ENCODE peak calls at places on chromosomes 1 and 21, in eight cellular contexts. One of them, this sample, is unnamed.

GRCh38 chr1:228336308-228337030 is 70.2 kb downstream of the TRIM11 start:
- DNase-seq in prostate gland: no peak
- DNase-seq in uterus: no peak
- DNase-seq in GM12878: no peak
- DNase-seq in transverse colon: peak; percentile 2
- DNase-seq in stomach: no peak
- DNase-seq in osteoblast: peak; percentile 95
- DNase-seq in upper lobe of left lung: peak; percentile 14
- DNase-seq in this sample: no peak

GRCh38 chr1:204377800-204378608 is 18.3 kb upstream of the PLEKHA6 start:
- DNase-seq in prostate gland: peak; percentile 48
- DNase-seq in uterus: no peak
- DNase-seq in GM12878: no peak
- DNase-seq in transverse colon: peak; percentile 80
- DNase-seq in stomach: peak; percentile 77
- DNase-seq in osteoblast: no peak
- DNase-seq in upper lobe of left lung: peak; percentile 57
- DNase-seq in this sample: no peak

GRCh38 chr1:240962086-240962485 is 350.1 kb upstream of the GREM2 start:
- DNase-seq in prostate gland: no peak
- DNase-seq in uterus: no peak
- DNase-seq in GM12878: no peak
- DNase-seq in transverse colon: no peak
- DNase-seq in stomach: no peak
- DNase-seq in osteoblast: no peak
- DNase-seq in upper lobe of left lung: no peak
- DNase-seq in this sample: no peak

GRCh38 chr1:226526801-226527595 is 21.6 kb upstream of the STUM start:
- DNase-seq in prostate gland: no peak
- DNase-seq in uterus: peak; percentile 78
- DNase-seq in GM12878: no peak
- DNase-seq in transverse colon: peak; percentile 17
- DNase-seq in stomach: peak; percentile 53
- DNase-seq in osteoblast: no peak
- DNase-seq in upper lobe of left lung: no peak
- DNase-seq in this sample: no peak

GRCh38 chr1:47325530-47325929 is 8.1 kb upstream of the CMPK1 start:
- DNase-seq in prostate gland: no peak
- DNase-seq in uterus: no peak
- DNase-seq in GM12878: no peak
- DNase-seq in transverse colon: no peak
- DNase-seq in stomach: no peak
- DNase-seq in osteoblast: no peak
- DNase-seq in upper lobe of left lung: no peak
- DNase-seq in this sample: no peak

GRCh38 chr1:53616927-53617326 is 122.0 kb downstream of the GLIS1 start:
- DNase-seq in prostate gland: no peak
- DNase-seq in uterus: no peak
- DNase-seq in GM12878: no peak
- DNase-seq in transverse colon: no peak
- DNase-seq in stomach: peak; percentile 16
- DNase-seq in osteoblast: peak; percentile 44
- DNase-seq in upper lobe of left lung: peak; percentile 7
- DNase-seq in this sample: no peak

GRCh38 chr1:12654004-12654567 is 10.2 kb downstream of the AADACL4 start:
- DNase-seq in prostate gland: no peak
- DNase-seq in uterus: no peak
- DNase-seq in GM12878: no peak
- DNase-seq in transverse colon: no peak
- DNase-seq in stomach: no peak
- DNase-seq in osteoblast: peak; percentile 76
- DNase-seq in upper lobe of left lung: no peak
- DNase-seq in this sample: no peak

GRCh38 chr1:198109316-198109715 is 47.5 kb upstream of the NEK7 start:
- DNase-seq in prostate gland: no peak
- DNase-seq in uterus: no peak
- DNase-seq in GM12878: no peak
- DNase-seq in transverse colon: no peak
- DNase-seq in stomach: no peak
- DNase-seq in osteoblast: no peak
- DNase-seq in upper lobe of left lung: no peak
- DNase-seq in this sample: no peak

GRCh38 chr21:16072692-16073091 is 342.9 kb downstream of the USP25 start:
- DNase-seq in prostate gland: no peak
- DNase-seq in uterus: peak; percentile 48
- DNase-seq in GM12878: no peak
- DNase-seq in transverse colon: no peak
- DNase-seq in stomach: no peak
- DNase-seq in osteoblast: peak; percentile 46
- DNase-seq in upper lobe of left lung: no peak
- DNase-seq in this sample: no peak

GRCh38 chr21:36297938-36298572 is 21.9 kb upstream of the MORC3 start:
- DNase-seq in prostate gland: peak; percentile 92
- DNase-seq in uterus: no peak
- DNase-seq in GM12878: peak; percentile 85
- DNase-seq in transverse colon: peak; percentile 85
- DNase-seq in stomach: peak; percentile 56
- DNase-seq in osteoblast: peak; percentile 89
- DNase-seq in upper lobe of left lung: peak; percentile 83
- DNase-seq in this sample: peak; percentile 57

GRCh38 chr21:42234464-42235241 is 15.7 kb downstream of the ABCG1 start:
- DNase-seq in prostate gland: peak; percentile 53
- DNase-seq in uterus: peak; percentile 55
- DNase-seq in GM12878: no peak
- DNase-seq in transverse colon: peak; percentile 85
- DNase-seq in stomach: peak; percentile 84
- DNase-seq in osteoblast: peak; percentile 86
- DNase-seq in upper lobe of left lung: peak; percentile 74
- DNase-seq in this sample: peak; percentile 80

GRCh38 chr1:183022202-183023145 is 746 bp upstream of the LAMC1 start:
- DNase-seq in prostate gland: peak; percentile 88
- DNase-seq in uterus: peak; percentile 89
- DNase-seq in GM12878: peak; percentile 49
- DNase-seq in transverse colon: peak; percentile 77
- DNase-seq in stomach: peak; percentile 82
- DNase-seq in osteoblast: peak; percentile 93
- DNase-seq in upper lobe of left lung: peak; percentile 84
- DNase-seq in this sample: no peak

GRCh38 chr1:181587870-181588438 is 104.6 kb downstream of the CACNA1E start:
- DNase-seq in prostate gland: no peak
- DNase-seq in uterus: no peak
- DNase-seq in GM12878: no peak
- DNase-seq in transverse colon: no peak
- DNase-seq in stomach: no peak
- DNase-seq in osteoblast: no peak
- DNase-seq in upper lobe of left lung: no peak
- DNase-seq in this sample: no peak

GRCh38 chr1:111909010-111909409 is 80.5 kb downstream of the KCND3 start:
- DNase-seq in prostate gland: no peak
- DNase-seq in uterus: no peak
- DNase-seq in GM12878: no peak
- DNase-seq in transverse colon: no peak
- DNase-seq in stomach: no peak
- DNase-seq in osteoblast: no peak
- DNase-seq in upper lobe of left lung: no peak
- DNase-seq in this sample: no peak

GRCh38 chr1:46094454-46094853 is 38.0 kb downstream of the PIK3R3 start:
- DNase-seq in prostate gland: no peak
- DNase-seq in uterus: no peak
- DNase-seq in GM12878: no peak
- DNase-seq in transverse colon: no peak
- DNase-seq in stomach: no peak
- DNase-seq in osteoblast: no peak
- DNase-seq in upper lobe of left lung: no peak
- DNase-seq in this sample: no peak

GRCh38 chr1:77134359-77134758 is 84.9 kb downstream of the PIGK start:
- DNase-seq in prostate gland: no peak
- DNase-seq in uterus: no peak
- DNase-seq in GM12878: no peak
- DNase-seq in transverse colon: no peak
- DNase-seq in stomach: no peak
- DNase-seq in osteoblast: no peak
- DNase-seq in upper lobe of left lung: no peak
- DNase-seq in this sample: no peak

GRCh38 chr21:32131960-32132359 is 146.9 kb downstream of the MIS18A start:
- DNase-seq in prostate gland: no peak
- DNase-seq in uterus: no peak
- DNase-seq in GM12878: no peak
- DNase-seq in transverse colon: no peak
- DNase-seq in stomach: no peak
- DNase-seq in osteoblast: peak; percentile 63
- DNase-seq in upper lobe of left lung: no peak
- DNase-seq in this sample: no peak

GRCh38 chr1:18874600-18874999 is 15.1 kb upstream of the TAS1R2 start:
- DNase-seq in prostate gland: peak; percentile 49
- DNase-seq in uterus: no peak
- DNase-seq in GM12878: no peak
- DNase-seq in transverse colon: peak; percentile 50
- DNase-seq in stomach: peak; percentile 49
- DNase-seq in osteoblast: peak; percentile 43
- DNase-seq in upper lobe of left lung: no peak
- DNase-seq in this sample: no peak
- H3K9me3 ChIP-seq in prostate gland: no peaks in the 10 kb centered on the region
- H3K9me3 ChIP-seq in uterus: no peaks in the 10 kb centered on the region
- H3K9me3 ChIP-seq in GM12878: no peaks in the 10 kb centered on the region
- H3K9me3 ChIP-seq in transverse colon: no peaks in the 10 kb centered on the region
- H3K9me3 ChIP-seq in stomach: no peaks in the 10 kb centered on the region
- H3K9me3 ChIP-seq in osteoblast: no peaks in the 10 kb centered on the region
- H3K9me3 ChIP-seq in upper lobe of left lung: no peaks in the 10 kb centered on the region
- H3K9me3 ChIP-seq in this sample: no peaks in the 10 kb centered on the region

GRCh38 chr1:23354260-23354659 is 10.2 kb upstream of the HNRNPR start:
- DNase-seq in prostate gland: no peak
- DNase-seq in uterus: no peak
- DNase-seq in GM12878: no peak
- DNase-seq in transverse colon: no peak
- DNase-seq in stomach: no peak
- DNase-seq in osteoblast: no peak
- DNase-seq in upper lobe of left lung: no peak
- DNase-seq in this sample: no peak

GRCh38 chr1:23358310-23358709 is 11.3 kb downstream of the ZNF436 start:
- DNase-seq in prostate gland: no peak
- DNase-seq in uterus: no peak
- DNase-seq in GM12878: no peak
- DNase-seq in transverse colon: no peak
- DNase-seq in stomach: no peak
- DNase-seq in osteoblast: no peak
- DNase-seq in upper lobe of left lung: no peak
- DNase-seq in this sample: no peak

GRCh38 chr1:23357112-23357908 is 12.3 kb downstream of the ZNF436 start:
- DNase-seq in prostate gland: no peak
- DNase-seq in uterus: no peak
- DNase-seq in GM12878: no peak
- DNase-seq in transverse colon: no peak
- DNase-seq in stomach: no peak
- DNase-seq in osteoblast: no peak
- DNase-seq in upper lobe of left lung: no peak
- DNase-seq in this sample: no peak

GRCh38 chr1:23352096-23352695 is 8.1 kb upstream of the HNRNPR start:
- DNase-seq in prostate gland: no peak
- DNase-seq in uterus: no peak
- DNase-seq in GM12878: no peak
- DNase-seq in transverse colon: no peak
- DNase-seq in stomach: no peak
- DNase-seq in osteoblast: no peak
- DNase-seq in upper lobe of left lung: no peak
- DNase-seq in this sample: no peak

GRCh38 chr1:23356451-23356850 is 12.4 kb upstream of the HNRNPR start:
- DNase-seq in prostate gland: no peak
- DNase-seq in uterus: no peak
- DNase-seq in GM12878: no peak
- DNase-seq in transverse colon: no peak
- DNase-seq in stomach: no peak
- DNase-seq in osteoblast: no peak
- DNase-seq in upper lobe of left lung: no peak
- DNase-seq in this sample: no peak
- H3K4me3 ChIP-seq in prostate gland: no peak overlapping the region
- H3K4me3 ChIP-seq in uterus: no peak overlapping the region
- H3K4me3 ChIP-seq in GM12878: no peak overlapping the region
- H3K4me3 ChIP-seq in transverse colon: no peak overlapping the region
- H3K4me3 ChIP-seq in stomach: no peak overlapping the region
- H3K4me3 ChIP-seq in osteoblast: no peak overlapping the region
- H3K4me3 ChIP-seq in upper lobe of left lung: no peak overlapping the region
- H3K4me3 ChIP-seq in this sample: no peak overlapping the region

GRCh38 chr21:35254752-35255138 is 205.6 kb upstream of the RUNX1 start:
- DNase-seq in prostate gland: no peak
- DNase-seq in uterus: no peak
- DNase-seq in GM12878: no peak
- DNase-seq in transverse colon: no peak
- DNase-seq in stomach: no peak
- DNase-seq in osteoblast: no peak
- DNase-seq in upper lobe of left lung: no peak
- DNase-seq in this sample: no peak

GRCh38 chr21:35254006-35254751 is 205.1 kb upstream of the RUNX1 start:
- DNase-seq in prostate gland: peak; percentile 73
- DNase-seq in uterus: no peak
- DNase-seq in GM12878: no peak
- DNase-seq in transverse colon: peak; percentile 44
- DNase-seq in stomach: no peak
- DNase-seq in osteoblast: no peak
- DNase-seq in upper lobe of left lung: no peak
- DNase-seq in this sample: no peak

GRCh38 chr21:35249636-35250035 is 200.5 kb upstream of the RUNX1 start:
- DNase-seq in prostate gland: peak; percentile 64
- DNase-seq in uterus: no peak
- DNase-seq in GM12878: no peak
- DNase-seq in transverse colon: no peak
- DNase-seq in stomach: no peak
- DNase-seq in osteoblast: no peak
- DNase-seq in upper lobe of left lung: no peak
- DNase-seq in this sample: no peak

GRCh38 chr21:35256468-35256988 is 207.4 kb upstream of the RUNX1 start:
- DNase-seq in prostate gland: peak; percentile 87
- DNase-seq in uterus: peak; percentile 79
- DNase-seq in GM12878: no peak
- DNase-seq in transverse colon: peak; percentile 78
- DNase-seq in stomach: peak; percentile 95
- DNase-seq in osteoblast: peak; percentile 44
- DNase-seq in upper lobe of left lung: peak; percentile 91
- DNase-seq in this sample: no peak

GRCh38 chr21:35252831-35253230 is 203.7 kb upstream of the RUNX1 start:
- DNase-seq in prostate gland: no peak
- DNase-seq in uterus: no peak
- DNase-seq in GM12878: no peak
- DNase-seq in transverse colon: no peak
- DNase-seq in stomach: no peak
- DNase-seq in osteoblast: peak; percentile 39
- DNase-seq in upper lobe of left lung: no peak
- DNase-seq in this sample: no peak
- H3K4me1 ChIP-seq in prostate gland: no peaks in the 10 kb centered on the region
- H3K4me1 ChIP-seq in uterus: no peaks in the 10 kb centered on the region
- H3K4me1 ChIP-seq in GM12878: no peaks in the 10 kb centered on the region
- H3K4me1 ChIP-seq in transverse colon: peaks cover 24% of the 10 kb centered on the region
- H3K4me1 ChIP-seq in stomach: peaks cover 11% of the 10 kb centered on the region
- H3K4me1 ChIP-seq in osteoblast: peaks cover 44% of the 10 kb centered on the region
- H3K4me1 ChIP-seq in upper lobe of left lung: no peaks in the 10 kb centered on the region
- H3K4me1 ChIP-seq in this sample: no peaks in the 10 kb centered on the region

DNA sequence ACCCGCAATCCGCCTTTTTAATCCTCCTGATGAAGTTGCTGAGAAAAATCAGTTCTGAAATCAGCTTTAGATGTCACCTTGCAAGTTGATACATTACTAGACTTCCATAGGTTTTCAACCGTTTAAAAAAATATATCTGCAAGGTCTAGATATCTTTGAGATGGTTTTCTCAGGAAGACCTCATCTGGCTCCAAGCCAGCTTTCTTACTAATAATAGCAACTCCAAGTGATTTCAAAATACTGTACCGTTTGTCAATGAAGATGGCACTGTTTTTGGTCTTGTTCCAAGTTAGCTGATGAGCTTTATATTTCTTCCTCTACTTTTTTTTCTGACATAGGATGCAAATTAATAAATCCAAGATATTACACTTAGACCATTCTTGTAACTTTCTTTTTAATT is 40.3 kb downstream of the LRRC8C start:
- DNase-seq in prostate gland: no peak
- DNase-seq in uterus: no peak
- DNase-seq in GM12878: no peak
- DNase-seq in transverse colon: no peak
- DNase-seq in stomach: no peak
- DNase-seq in osteoblast: no peak
- DNase-seq in upper lobe of left lung: no peak
- DNase-seq in this sample: no peak
- H3K9me3 ChIP-seq in prostate gland: no peaks in the 10 kb centered on the region
- H3K9me3 ChIP-seq in uterus: no peaks in the 10 kb centered on the region
- H3K9me3 ChIP-seq in GM12878: no peaks in the 10 kb centered on the region
- H3K9me3 ChIP-seq in transverse colon: no peaks in the 10 kb centered on the region
- H3K9me3 ChIP-seq in stomach: no peaks in the 10 kb centered on the region
- H3K9me3 ChIP-seq in osteoblast: no peaks in the 10 kb centered on the region
- H3K9me3 ChIP-seq in upper lobe of left lung: no peaks in the 10 kb centered on the region
- H3K9me3 ChIP-seq in this sample: no peaks in the 10 kb centered on the region